ENCODE peak calls at places on chromosomes 5 and 9, in nine cellular contexts. C is NAMALWA; X is iPS-NIHi11; F is stimulated activated CD4-positive, alpha-beta T cell treated with anti-CD3 and anti-CD28 coated beads, TNF-alpha, amount 100 ng/mL, for 1 hour; R is fibroblast of villous mesenchyme; E is SW480; Q is LoVo; S is naive thymus-derived CD8-positive, alpha-beta T cell; K is AG04450. I is an unnamed sample.

GRCh38 chr5:57675236-57675635 is 192.6 kb upstream of the ACTBL2 start:
- DNase-seq in C (no peak), X (no peak), F (no peak), R (no peak), E (no peak), Q (no peak), S (no peak), K (no peak), I (no peak)

GRCh38 chr5:139742173-139742903 is 53.3 kb upstream of the PSD2 start:
- DNase-seq in C (no peak), X (no peak), F (no peak), R (no peak), E (no peak), Q (no peak), S (no peak), K (no peak), I (no peak)

GRCh38 chr9:98887918-98888510 is 55.7 kb upstream of the COL15A1 start:
- DNase-seq in C (no peak), X (no peak), F (no peak), R (peak), E (no peak), Q (peak), S (no peak), K (no peak), I (no peak)

GRCh38 chr9:37994639-37995347 is 74.2 kb downstream of the SHB start:
- DNase-seq in C (peak), X (no peak), F (no peak), R (peak), E (peak), Q (no peak), S (no peak), K (peak), I (no peak)

GRCh38 chr5:91401175-91401574 is 18.1 kb upstream of the ARRDC3 start:
- DNase-seq in C (no peak), X (no peak), F (no peak), R (no peak), E (no peak), Q (no peak), S (no peak), K (no peak), I (no peak)

GRCh38 chr5:54062958-54063357 is 247.4 kb downstream of the ARL15 start:
- DNase-seq in C (no peak), X (no peak), F (no peak), R (peak), E (no peak), Q (no peak), S (no peak), K (peak), I (no peak)

GRCh38 chr5:130333089-130333488 is 428.8 kb downstream of the CHSY3 start:
- DNase-seq in C (no peak), X (no peak), F (no peak), R (peak), E (no peak), Q (no peak), S (no peak), K (peak), I (no peak)

GRCh38 chr5:27854243-27854852 is 816.0 kb upstream of the CDH9 start:
- DNase-seq in C (no peak), X (no peak), F (no peak), R (no peak), E (no peak), Q (no peak), S (no peak), K (no peak), I (no peak)

GRCh38 chr9:86246752-86247161 is 12.7 kb downstream of the C9orf153 start:
- DNase-seq in C (peak), X (peak), F (no peak), R (peak), E (peak), Q (no peak), S (no peak), K (no peak), I (no peak)

I was measured in cortex of kidney.